ENCODE peak calls at places on chromosomes 6 and 20, in seven cellular contexts. X, N, M, F, T, P and A are unnamed samples.

GRCh38 chr6:57257911-57258541 is 35.9 kb upstream of the RAB23 start:
- DNase-seq in T (no peak), X (no peak), N (no peak), M (no peak), P (peak), F (no peak), A (no peak)

GRCh38 chr6:166237611-166238010 is 70.0 kb upstream of the TBXT start:
- DNase-seq in N (no peak), X (no peak), P (no peak), M (no peak), F (no peak), T (no peak), A (no peak)

GRCh38 chr6:84035484-84035883 is 1.9 kb downstream of the MRAP2 start:
- DNase-seq in X (no peak), F (no peak), P (peak), T (no peak), M (no peak), N (no peak), A (no peak)

GRCh38 chr6:163554032-163554431 is 139.5 kb downstream of the QKI start:
- DNase-seq in T (no peak), X (no peak), F (no peak), P (no peak), M (no peak), N (no peak), A (no peak)

GRCh38 chr6:134230087-134230717 is 87.7 kb downstream of the SGK1 start:
- DNase-seq in M (no peak), N (no peak), T (no peak), F (no peak), P (peak), X (no peak), A (no peak)

GRCh38 chr6:127520061-127520460 is 926 bp upstream of the MTCL3 start:
- DNase-seq in F (no peak), M (no peak), X (no peak), N (no peak), T (no peak), P (peak), A (no peak)

GRCh38 chr6:166597711-166598440 is 11.4 kb upstream of the RAMACL start:
- DNase-seq in F (no peak), T (no peak), X (no peak), N (no peak), M (no peak), P (no peak), A (no peak)

GRCh38 chr6:29834564-29835436 is 7.2 kb downstream of the HLA-G start:
- DNase-seq in X (no peak), N (peak), F (peak), T (no peak), M (no peak), P (peak), A (peak)

GRCh38 chr6:56899311-56899710 is 55.6 kb upstream of the BEND6 start:
- DNase-seq in T (no peak), P (no peak), N (no peak), F (no peak), X (no peak), M (no peak), A (no peak)

GRCh38 chr20:48283470-48284110 is 498.3 kb upstream of the SULF2 start:
- DNase-seq in F (no peak), P (no peak), N (peak), M (peak), T (no peak), X (peak), A (no peak)

GRCh38 chr6:16697437-16698162 is 63.7 kb downstream of the ATXN1 start:
- DNase-seq in X (no peak), T (no peak), N (no peak), P (no peak), F (no peak), M (no peak), A (no peak)

GRCh38 chr6:33407132-33407718 is 3.6 kb upstream of the PHF1 start:
- DNase-seq in N (peak), T (no peak), X (no peak), F (no peak), M (no peak), P (no peak), A (no peak)

GRCh38 chr20:63979549-63980316 is at the start of gene SAMD10:
- DNase-seq in P (peak), F (peak), X (peak), N (peak), M (no peak), T (no peak), A (peak)

GRCh38 chr20:58792426-58792825 is 58.3 kb downstream of the GNAS-AS1 start:
- DNase-seq in X (no peak), M (no peak), F (no peak), T (no peak), N (no peak), P (no peak), A (no peak)

GRCh38 chr20:18588554-18589043 is 745 bp downstream of the DTD1 start:
- DNase-seq in X (no peak), T (no peak), M (no peak), F (no peak), N (peak), P (peak), A (no peak)

GRCh38 chr20:20371681-20372080 is 3.8 kb downstream of the INSM1 start:
- DNase-seq in F (no peak), M (no peak), X (no peak), N (no peak), P (peak), T (no peak), A (no peak)

GRCh38 chr6:153849072-153849759 is 189.8 kb upstream of the OPRM1 start:
- DNase-seq in X (no peak), N (no peak), T (no peak), F (no peak), P (no peak), M (no peak), A (no peak)

GRCh38 chr20:6501061-6501460 is 266.4 kb upstream of the BMP2 start:
- DNase-seq in T (no peak), N (no peak), M (peak), F (no peak), P (no peak), X (no peak), A (no peak)

GRCh38 chr6:41502607-41503434 is 43.4 kb upstream of the FOXP4 start:
- DNase-seq in P (peak), X (no peak), M (no peak), N (no peak), F (no peak), T (no peak), A (peak)

GRCh38 chr20:57323034-57323433 is 6.6 kb upstream of the SPO11 start:
- DNase-seq in T (no peak), F (peak), M (peak), N (no peak), X (peak), P (peak), A (no peak)

GRCh38 chr6:89313006-89313405 is 2.1 kb downstream of the GABRR2 start:
- DNase-seq in F (no peak), P (peak), T (no peak), M (no peak), X (no peak), N (no peak), A (no peak)

GRCh38 chr6:47343631-47344421 is 34.1 kb upstream of the TNFRSF21 start:
- DNase-seq in N (no peak), P (no peak), T (no peak), M (no peak), F (no peak), X (no peak), A (no peak)

GRCh38 chr6:149094156-149094555 is 223.4 kb upstream of the TAB2 start:
- DNase-seq in X (no peak), F (no peak), T (no peak), N (no peak), P (peak), M (no peak), A (no peak)

GRCh38 chr6:50826803-50827202 is 8.1 kb downstream of the TFAP2B start:
- DNase-seq in M (no peak), P (no peak), T (no peak), X (no peak), N (no peak), F (no peak), A (no peak)

GRCh38 chr20:34410331-34410730 is 47.3 kb downstream of the ITCH start:
- DNase-seq in F (no peak), P (no peak), X (no peak), N (no peak), T (no peak), M (no peak), A (no peak)

GRCh38 chr6:63582579-63583231 is 10.4 kb downstream of the LOC128125822 start:
- DNase-seq in X (no peak), N (no peak), M (no peak), T (no peak), P (peak), F (no peak), A (no peak)

GRCh38 chr6:32226434-32226833 is 2.6 kb upstream of the NOTCH4 start:
- DNase-seq in M (no peak), F (no peak), N (no peak), X (no peak), T (no peak), P (no peak), A (no peak)

GRCh38 chr6:5866547-5867051 is 140.1 kb downstream of the NRN1 start:
- DNase-seq in T (no peak), M (peak), F (peak), N (no peak), P (no peak), X (no peak), A (no peak)

GRCh38 chr20:18001131-18001921 is 32.5 kb downstream of the MGME1 start:
- DNase-seq in M (peak), N (no peak), P (no peak), X (no peak), T (peak), F (no peak), A (no peak)

GRCh38 chr6:20279608-20280287 is 67.5 kb upstream of the MBOAT1 start:
- DNase-seq in M (peak), X (no peak), F (no peak), P (no peak), T (no peak), N (no peak), A (no peak)

GRCh38 chr6:12266571-12266970 is 23.6 kb upstream of the EDN1 start:
- DNase-seq in M (no peak), X (no peak), T (no peak), P (no peak), F (no peak), N (no peak), A (no peak)

GRCh38 chr6:9140861-9141534 is 705.7 kb upstream of the SLC35B3 start:
- DNase-seq in N (no peak), P (no peak), M (no peak), F (no peak), X (no peak), T (no peak), A (no peak)

GRCh38 chr6:148611213-148611612 is 135.6 kb upstream of the UST start:
- DNase-seq in X (no peak), P (no peak), T (no peak), M (peak), N (no peak), F (no peak), A (no peak)

GRCh38 chr20:39813190-39813829 is 851.2 kb downstream of the DHX35 start:
- DNase-seq in P (no peak), T (no peak), N (no peak), F (no peak), M (no peak), X (no peak), A (no peak)

GRCh38 chr6:26412225-26412624 is 10.2 kb downstream of the BTN3A1 start:
- DNase-seq in N (no peak), T (no peak), P (peak), M (no peak), F (no peak), X (no peak), A (no peak)

DNA sequence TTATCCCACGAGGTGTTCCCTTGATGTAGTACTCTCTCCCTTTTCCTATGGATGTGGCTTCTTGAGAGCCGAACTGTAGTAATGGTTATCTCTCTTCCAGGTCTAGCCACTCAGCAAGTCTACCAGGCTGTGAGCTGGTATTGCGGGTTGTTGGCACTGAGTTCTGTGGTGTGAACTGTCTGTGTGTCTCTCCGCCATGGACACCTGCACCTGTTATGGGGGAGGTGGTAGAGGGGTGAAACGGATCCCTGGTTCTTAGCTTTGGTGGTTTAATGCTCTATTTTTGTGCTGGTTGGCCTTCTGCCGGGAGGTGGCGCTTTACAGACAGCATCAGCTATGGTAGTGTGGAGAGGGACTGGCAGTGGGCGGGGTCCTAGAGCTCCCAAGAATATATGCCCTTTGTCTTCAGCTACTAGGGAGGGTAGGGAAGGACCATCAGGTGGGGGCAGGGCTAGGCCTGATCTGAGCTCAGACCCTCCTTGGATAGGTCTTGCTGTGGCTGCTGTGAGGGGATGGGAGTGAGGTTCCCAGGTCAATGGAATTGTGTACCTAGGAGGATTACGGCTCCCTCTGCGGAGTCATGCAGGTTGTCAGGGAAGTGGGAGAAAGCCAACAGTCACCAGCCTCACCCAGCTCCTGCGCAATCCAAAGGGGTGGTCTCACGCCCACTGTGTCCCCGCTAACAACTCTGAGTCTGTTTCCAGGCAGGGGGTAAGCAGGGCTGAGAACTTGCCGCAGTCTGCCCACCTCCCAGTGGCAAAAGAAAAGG is 154.2 kb downstream of the CCDC170 start:
- DNase-seq in X (no peak), F (no peak), T (no peak), P (peak), N (no peak), M (no peak), A (no peak)
- TF ChIP-seq CTCF in X (no peak), F (no peak), T (no peak), P (peak), N (no peak), M (no peak), A (no peak)

DNA sequence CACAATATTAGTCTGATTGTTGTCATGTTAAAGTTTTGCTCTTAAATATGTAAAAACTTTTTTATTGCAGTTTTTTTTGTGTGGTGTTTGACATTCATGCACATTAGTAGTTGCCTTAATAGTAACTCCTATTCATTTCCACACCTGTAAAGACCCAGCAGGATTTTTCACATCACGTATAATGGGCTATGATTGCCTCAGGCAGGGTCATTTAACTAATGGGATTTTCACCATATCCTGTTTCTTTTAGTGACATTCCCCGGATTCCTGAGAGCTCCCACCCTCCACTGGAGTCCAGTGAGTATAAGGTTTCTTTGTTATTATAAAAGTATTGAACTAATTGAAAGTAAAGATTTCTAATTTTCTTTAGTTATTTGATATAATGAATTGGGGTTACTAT is 359.2 kb downstream of the RIMS1 start:
- DNase-seq in N (no peak), X (no peak), F (no peak), P (peak), T (no peak), M (no peak), A (no peak)
- TF ChIP-seq CTCF in N (no peak), X (no peak), F (no peak), P (no peak), T (no peak), M (no peak), A (no peak)

GRCh38 chr6:107186047-107186446 is 70.7 kb upstream of the BEND3 start:
- DNase-seq in X (no peak), M (no peak), N (no peak), F (no peak), T (no peak), P (no peak), A (no peak)

GRCh38 chr6:107180114-107180513 is 64.8 kb upstream of the BEND3 start:
- DNase-seq in N (no peak), T (no peak), M (no peak), P (no peak), F (no peak), X (no peak), A (no peak)

GRCh38 chr6:107187630-107188029 is 72.3 kb upstream of the BEND3 start:
- DNase-seq in F (no peak), T (no peak), X (no peak), P (no peak), M (no peak), N (no peak), A (no peak)

DNA sequence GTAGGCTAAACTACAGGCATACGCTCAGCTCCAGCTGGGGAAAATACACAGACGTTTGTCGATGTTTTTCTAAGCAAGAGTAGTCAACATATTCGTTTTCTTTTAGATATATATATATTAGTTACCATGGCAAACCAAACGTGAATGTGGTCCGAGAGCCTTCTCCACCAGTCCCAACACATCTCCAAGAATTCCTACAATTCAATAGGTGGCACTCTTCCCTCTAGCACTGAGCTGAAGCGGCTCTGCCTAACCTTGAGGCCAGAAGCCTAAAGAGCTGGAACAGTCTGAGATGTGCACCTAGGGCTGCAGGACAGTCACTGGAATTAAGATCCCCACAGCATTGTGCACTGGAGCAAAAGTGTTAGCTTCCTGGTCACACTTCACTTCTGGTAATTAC is 70.3 kb upstream of the BEND3 start:
- DNase-seq in P (peak), M (no peak), F (no peak), X (no peak), N (no peak), T (no peak), A (no peak)
- TF ChIP-seq CTCF in P (peak), M (no peak), F (no peak), X (no peak), N (no peak), T (no peak), A (no peak)

GRCh38 chr20:25319241-25320034 is 71.2 kb downstream of the ABHD12 start:
- DNase-seq in X (peak), T (peak), N (no peak), M (no peak), F (peak), P (no peak), A (peak)
- TF ChIP-seq CTCF in X (no peak), T (no peak), N (no peak), M (no peak), F (no peak), P (no peak), A (no peak)

GRCh38 chr6:130282234-130282995 is 59.7 kb upstream of the SAMD3 start:
- DNase-seq in X (no peak), N (no peak), F (no peak), M (peak), P (peak), T (no peak), A (no peak)
- TF ChIP-seq CTCF in X (no peak), N (no peak), F (peak), M (no peak), P (peak), T (no peak), A (peak)

DNA sequence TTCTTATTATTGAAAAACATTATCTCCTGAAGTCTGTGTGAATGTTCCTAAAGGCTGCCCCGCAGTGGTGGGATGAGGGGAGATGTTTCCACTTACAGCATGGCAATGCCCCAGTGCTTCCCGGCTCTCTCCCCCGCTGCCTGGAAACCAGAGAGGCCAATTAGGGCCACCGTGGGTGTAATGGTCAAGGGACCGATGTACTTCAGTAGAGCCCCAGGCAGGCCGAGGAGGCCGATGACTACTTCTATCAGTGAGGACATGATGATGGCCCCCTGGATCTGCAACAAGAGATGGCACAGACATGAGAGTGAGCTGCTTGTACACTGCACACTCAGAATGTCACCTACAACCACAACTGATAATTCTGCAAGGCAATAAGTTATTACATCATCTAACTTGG is 117.8 kb downstream of the SLC23A2 start:
- DNase-seq in X (no peak), M (no peak), N (no peak), T (no peak), F (no peak), P (no peak), A (no peak)
- TF ChIP-seq CTCF in X (no peak), M (no peak), N (no peak), T (no peak), F (no peak), P (peak), A (no peak)

GRCh38 chr6:69179681-69180080 is 544.6 kb downstream of the ADGRB3 start:
- DNase-seq in P (peak), N (no peak), M (peak), T (no peak), X (no peak), F (no peak), A (no peak)
- TF ChIP-seq CTCF in P (peak), N (no peak), M (no peak), T (no peak), X (no peak), F (no peak), A (no peak)

GRCh38 chr6:124872361-124873065 is 89.7 kb upstream of the RNF217 start:
- DNase-seq in N (no peak), P (no peak), M (no peak), F (no peak), T (no peak), X (no peak), A (no peak)

GRCh38 chr6:124868476-124868875 is 93.8 kb upstream of the RNF217 start:
- DNase-seq in P (no peak), F (no peak), N (no peak), X (no peak), T (no peak), M (no peak), A (no peak)

GRCh38 chr6:124869412-124869811 is 92.8 kb upstream of the RNF217 start:
- DNase-seq in F (no peak), P (no peak), T (no peak), M (no peak), N (no peak), X (no peak), A (no peak)

GRCh38 chr6:124873066-124873410 is 89.2 kb upstream of the RNF217 start:
- DNase-seq in X (no peak), T (no peak), P (no peak), M (no peak), F (no peak), N (no peak), A (no peak)

DNA sequence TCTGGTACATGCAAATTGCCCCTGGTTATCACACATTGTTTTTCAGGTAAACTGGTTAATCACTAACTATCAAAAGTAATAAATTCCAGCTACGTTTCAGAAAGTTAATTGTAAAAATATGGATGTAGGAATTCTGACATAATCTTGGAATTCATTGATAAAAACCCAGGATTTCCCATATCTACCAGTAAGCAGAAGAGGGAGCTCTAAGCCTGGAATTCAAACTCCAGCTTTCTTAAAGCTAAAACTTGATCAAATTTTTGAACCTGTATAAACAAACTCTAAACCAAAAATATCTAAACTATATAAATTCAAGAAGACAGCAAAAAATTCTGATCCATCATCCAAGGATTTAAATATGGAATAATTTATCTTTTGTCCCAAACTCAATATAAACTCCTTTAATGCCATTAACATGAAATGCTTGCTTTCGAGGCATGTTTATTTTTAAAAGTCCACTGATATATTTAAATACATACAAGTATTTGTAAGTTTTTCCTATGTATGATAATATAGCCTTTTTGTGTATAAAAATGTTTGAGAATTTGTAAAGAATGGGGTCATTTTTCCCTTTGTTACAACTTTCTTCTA is 91.5 kb upstream of the RNF217 start:
- DNase-seq in P (peak), M (peak), T (no peak), X (no peak), N (no peak), F (no peak), A (no peak)
- TF ChIP-seq CTCF in P (peak), M (peak), T (no peak), X (no peak), N (peak), F (no peak), A (peak)